ENCODE peak calls at places on chromosomes 16 and 17, in seven cellular contexts. I is K562, Y is H1, M is SK-N-SH, F is HepG2, C is GM12878, H is HCT116. P is an unnamed sample.

GRCh38 chr16:19884021-19884485 is 595 bp downstream of the GPRC5B start:
- DNase-seq in M (peak; percentile 70), I (peak; percentile 25), Y (peak; percentile 54), C (no peak), H (no peak), F (no peak), P (peak; percentile 15)

GRCh38 chr17:41308918-41309359 is at the start of gene KRTAP16-1:
- DNase-seq in Y (no peak), I (no peak), M (no peak), H (no peak), F (no peak), C (no peak), P (no peak)

GRCh38 chr17:55093358-55093757 is 124.8 kb downstream of the STXBP4 start:
- DNase-seq in C (no peak), M (no peak), Y (no peak), F (no peak), H (no peak), I (no peak), P (no peak)

GRCh38 chr17:7217113-7217987 is 2.3 kb downstream of the DLG4 start:
- DNase-seq in I (peak; percentile 48), C (no peak), Y (peak; percentile 68), H (no peak), M (peak; percentile 82), F (no peak), P (peak; percentile 53)

GRCh38 chr16:85072947-85073346 is 39.3 kb downstream of the CIBAR2 start:
- DNase-seq in C (no peak), I (no peak), Y (no peak), H (no peak), F (no peak), M (no peak), P (no peak)

GRCh38 chr17:31535581-31535981 is 144.1 kb downstream of the RAB11FIP4 start:
- DNase-seq in I (no peak), H (no peak), M (no peak), C (peak; percentile 63), Y (no peak), F (no peak), P (no peak)

GRCh38 chr16:83102336-83102735 is 475.6 kb downstream of the CDH13 start:
- DNase-seq in F (no peak), Y (no peak), C (no peak), I (no peak), M (no peak), H (no peak), P (no peak)

GRCh38 chr17:78014651-78015050 is 56.1 kb downstream of the TNRC6C start:
- DNase-seq in F (no peak), C (no peak), M (peak; percentile 45), Y (no peak), I (no peak), H (no peak), P (no peak)

GRCh38 chr16:79090966-79091365 is 509.6 kb downstream of the MAF start:
- DNase-seq in C (no peak), M (no peak), Y (no peak), I (no peak), H (no peak), F (no peak), P (no peak)

GRCh38 chr16:87305505-87306391 is 11.4 kb downstream of the C16orf95 start:
- DNase-seq in M (no peak), Y (no peak), H (no peak), I (peak; percentile 87), F (no peak), C (no peak), P (no peak)

GRCh38 chr16:19014456-19014855 is 30.7 kb downstream of the TMC7 start:
- DNase-seq in C (no peak), I (no peak), M (no peak), H (no peak), F (peak; percentile 41), Y (no peak), P (no peak)

GRCh38 chr17:18143044-18143936 is 34.7 kb downstream of the MYO15A start:
- DNase-seq in C (no peak), I (peak; percentile 45), F (peak; percentile 38), M (no peak), Y (peak; percentile 73), H (no peak), P (no peak)

GRCh38 chr16:26464576-26465266 is 602.0 kb upstream of the C16orf82 start:
- DNase-seq in C (no peak), M (no peak), I (no peak), Y (no peak), H (no peak), F (no peak), P (no peak)

GRCh38 chr17:57946798-57947358 is 8.3 kb downstream of the CUEDC1 start:
- DNase-seq in F (peak; percentile 80), I (no peak), C (peak; percentile 73), Y (no peak), M (no peak), H (no peak), P (peak; percentile 70)

GRCh38 chr17:62653831-62654829 is 26.7 kb downstream of the MRC2 start:
- DNase-seq in H (no peak), F (no peak), I (peak; percentile 43), C (no peak), M (peak; percentile 88), Y (no peak), P (no peak)

GRCh38 chr16:66846266-66846665 is 2.1 kb downstream of the CA7 start:
- DNase-seq in I (no peak), Y (no peak), C (no peak), F (no peak), M (no peak), H (no peak), P (no peak)

GRCh38 chr16:54282923-54283734 is 3.5 kb downstream of the IRX3 start:
- DNase-seq in C (no peak), I (no peak), M (no peak), F (no peak), H (no peak), Y (peak; percentile 63), P (no peak)

GRCh38 chr17:68314916-68315535 is 23.7 kb downstream of the ARSG start:
- DNase-seq in C (no peak), I (no peak), Y (no peak), M (no peak), F (no peak), H (no peak), P (no peak)

GRCh38 chr17:3573246-3574100 is 15.9 kb upstream of the TRPV3 start:
- DNase-seq in C (no peak), Y (no peak), H (no peak), I (no peak), F (no peak), M (no peak), P (no peak)

GRCh38 chr17:3335876-3336275 is 37.7 kb upstream of the OR3A1 start:
- DNase-seq in H (peak; percentile 3), I (no peak), Y (no peak), C (no peak), M (no peak), F (peak; percentile 8), P (no peak)

GRCh38 chr16:52621651-52622050 is 74.7 kb upstream of the TOX3 start:
- DNase-seq in Y (no peak), H (no peak), F (no peak), C (no peak), M (no peak), I (no peak), P (no peak)

GRCh38 chr17:8791910-8792270 is 7.3 kb downstream of the MFSD6L start:
- DNase-seq in M (no peak), H (peak; percentile 19), Y (no peak), C (no peak), F (no peak), I (peak; percentile 12), P (peak; percentile 2)

GRCh38 chr17:10398352-10398751 is 23.4 kb downstream of the MYH8 start:
- DNase-seq in C (no peak), M (no peak), F (no peak), I (no peak), Y (peak; percentile 67), H (no peak), P (no peak)
- TF ChIP-seq MAX in C (no peak), M (no peak), F (no peak), I (no peak), Y (no peak), H (no peak), P (no peak)

GRCh38 chr17:76365256-76365903 is 11.7 kb upstream of the PRPSAP1 start:
- DNase-seq in M (no peak), C (no peak), Y (peak; percentile 50), I (no peak), F (no peak), H (peak; percentile 57), P (no peak)
- TF ChIP-seq POLR2AphosphoS5 in M (no peak), C (no peak), Y (no peak), I (no peak), F (no peak), H (no peak), P (no peak)

GRCh38 chr17:64398330-64398729 is 7.7 kb upstream of the PECAM1 start:
- DNase-seq in C (no peak), Y (no peak), M (no peak), H (no peak), F (no peak), I (no peak), P (no peak)

GRCh38 chr17:64401244-64401860 is 10.7 kb upstream of the PECAM1 start:
- DNase-seq in Y (no peak), M (no peak), H (no peak), I (no peak), F (no peak), C (no peak), P (no peak)

GRCh38 chr17:64399071-64399766 is 8.6 kb upstream of the PECAM1 start:
- DNase-seq in C (no peak), F (no peak), M (no peak), I (no peak), Y (no peak), H (no peak), P (peak; percentile 43)

GRCh38 chr17:64400644-64401043 is 10.0 kb upstream of the PECAM1 start:
- DNase-seq in H (no peak), C (no peak), F (no peak), M (no peak), I (no peak), Y (no peak), P (no peak)

DNA sequence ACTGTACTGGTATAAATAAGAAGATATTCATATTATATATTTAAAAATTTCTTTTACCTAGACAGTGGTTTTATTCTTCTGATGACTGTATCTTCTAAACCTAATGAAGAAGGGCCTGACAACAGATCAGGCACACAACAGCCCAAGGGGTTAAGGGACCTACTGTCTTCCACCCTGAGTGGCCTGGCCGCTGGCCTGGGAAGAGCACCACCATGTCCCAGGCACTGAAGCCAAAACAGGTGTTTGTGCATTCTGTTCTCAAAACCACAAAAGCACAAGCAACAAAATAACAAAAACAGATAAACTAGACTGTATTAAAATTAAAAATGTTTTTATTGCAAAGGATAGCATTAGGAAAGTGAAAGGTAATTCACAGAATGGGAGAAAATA is 9.1 kb upstream of the PECAM1 start:
- DNase-seq in H (no peak), C (no peak), I (no peak), F (no peak), Y (no peak), M (no peak), P (no peak)
- TF ChIP-seq MAX in H (no peak), C (no peak), I (no peak), F (no peak), Y (no peak), M (no peak), P (no peak)

GRCh38 chr16:3020604-3021448 is 658 bp downstream of the TNFRSF12A start:
- DNase-seq in I (peak; percentile 76), M (peak; percentile 72), H (peak; percentile 66), F (peak; percentile 87), C (no peak), Y (peak; percentile 94), P (peak; percentile 86)
- TF ChIP-seq POLR2AphosphoS5 in I (peak; percentile 28), M (peak; percentile 45), H (peak; percentile 29), F (no peak), C (no peak), Y (no peak), P (peak; percentile 97)